ENCODE peak calls at places on chromosomes 5 and 9, in nine cellular contexts. O is neural crest cell; L is stromal cell of bone marrow; G is GM23248; U is nucleus accumbens; B is effector CD4-positive, alpha-beta T cell; A is MV-4-11; D is progenitor cell of endocrine pancreas; C is PC-3. N is an unnamed sample.

GRCh38 chr5:14727428-14727865 is 62.9 kb downstream of the OTULIN start:
- DNase-seq in C (peak; percentile 92), A (peak; percentile 62), U (peak; percentile 54), L (peak; percentile 67), G (peak; percentile 87), O (peak; percentile 88), B (peak; percentile 69), D (peak; percentile 70), N (peak; percentile 93)

GRCh38 chr5:81950996-81951395 is 20.8 kb upstream of the ATG10 start:
- DNase-seq in U (no peak), C (no peak), B (no peak), D (no peak), G (no peak), L (no peak), O (no peak), A (no peak), N (no peak)

GRCh38 chr5:159010611-159011497 is 88.9 kb downstream of the EBF1 start:
- DNase-seq in B (no peak), G (peak; percentile 76), O (no peak), L (no peak), D (no peak), C (no peak), U (no peak), A (peak; percentile 23), N (no peak)

GRCh38 chr9:128310461-128310860 is 11.8 kb downstream of the TRUB2 start:
- DNase-seq in G (no peak), U (peak; percentile 9), C (no peak), D (no peak), O (no peak), B (no peak), L (no peak), A (no peak), N (no peak)

GRCh38 chr9:133359420-133360175 is 3.2 kb downstream of the SURF2 start:
- DNase-seq in A (no peak), L (no peak), O (no peak), B (no peak), C (no peak), G (peak; percentile 46), D (no peak), U (no peak), N (no peak)

GRCh38 chr9:98247826-98248657 is 7.4 kb downstream of the TBC1D2 start:
- DNase-seq in O (no peak), G (peak; percentile 13), U (no peak), B (no peak), D (no peak), C (no peak), L (no peak), A (peak; percentile 15), N (no peak)

GRCh38 chr5:73793911-73794310 is 167.9 kb downstream of the ARHGEF28 start:
- DNase-seq in O (no peak), C (peak; percentile 56), U (no peak), L (no peak), D (no peak), G (no peak), B (no peak), A (no peak), N (no peak)

GRCh38 chr9:127970401-127971313 is 10.1 kb downstream of the EEIG1 start:
- DNase-seq in A (no peak), B (peak; percentile 65), D (no peak), L (no peak), G (no peak), O (no peak), U (no peak), C (peak; percentile 43), N (no peak)

GRCh38 chr5:159094745-159095144 is 5.0 kb downstream of the EBF1 start:
- DNase-seq in C (peak; percentile 65), O (no peak), B (peak; percentile 21), D (no peak), G (peak; percentile 93), L (peak; percentile 89), U (no peak), A (peak; percentile 47), N (no peak)

GRCh38 chr5:57662991-57663390 is 180.4 kb upstream of the ACTBL2 start:
- DNase-seq in U (no peak), C (no peak), A (no peak), G (peak; percentile 30), L (no peak), D (no peak), B (no peak), O (no peak), N (no peak)

GRCh38 chr9:127457191-127457878 is 6.0 kb downstream of the LRSAM1 start:
- DNase-seq in L (no peak), U (no peak), B (no peak), C (peak; percentile 73), G (no peak), O (no peak), A (no peak), D (no peak), N (no peak)

GRCh38 chr9:76022317-76022716 is 131.8 kb downstream of the PCSK5 start:
- DNase-seq in C (no peak), O (no peak), U (no peak), D (no peak), B (no peak), A (no peak), G (no peak), L (no peak), N (no peak)

GRCh38 chr5:151864349-151864748 is 60.3 kb downstream of the GLRA1 start:
- DNase-seq in A (no peak), O (no peak), D (no peak), C (no peak), B (no peak), U (no peak), L (no peak), G (no peak), N (no peak)

GRCh38 chr5:34686762-34687268 is 30.7 kb downstream of the RAI14 start:
- DNase-seq in L (peak; percentile 90), U (no peak), C (peak; percentile 93), G (peak; percentile 95), O (no peak), B (no peak), D (peak; percentile 29), A (peak; percentile 38), N (peak; percentile 52)

GRCh38 chr9:95086564-95086955 is 230.9 kb downstream of the FANCC start:
- DNase-seq in B (no peak), O (no peak), L (no peak), D (no peak), A (no peak), G (no peak), U (no peak), C (no peak), N (peak; percentile 34)

GRCh38 chr9:99401826-99402225 is 179.7 kb downstream of the SEC61B start:
- DNase-seq in C (no peak), L (no peak), D (no peak), G (no peak), U (no peak), A (no peak), O (no peak), B (no peak), N (no peak)

GRCh38 chr5:175542966-175543235 is 64.5 kb downstream of the SFXN1 start:
- DNase-seq in L (no peak), B (no peak), A (no peak), U (no peak), G (no peak), D (no peak), C (no peak), O (no peak), N (no peak)

GRCh38 chr5:169192572-169192971 is 108.4 kb downstream of the SLIT3 start:
- DNase-seq in C (no peak), B (no peak), D (no peak), A (no peak), O (no peak), L (no peak), G (no peak), U (no peak), N (peak; percentile 71)

GRCh38 chr5:5658226-5658625 is 235.7 kb downstream of the ICE1 start:
- DNase-seq in G (peak; percentile 70), D (no peak), A (no peak), U (no peak), L (peak; percentile 83), C (peak; percentile 61), O (no peak), B (no peak), N (no peak)

GRCh38 chr5:111942661-111943401 is 185.8 kb upstream of the NREP start:
- DNase-seq in C (no peak), L (no peak), G (peak; percentile 80), A (no peak), B (no peak), O (no peak), D (no peak), U (no peak), N (no peak)

GRCh38 chr9:72539824-72540347 is 18.5 kb downstream of the TMC1 start:
- DNase-seq in C (no peak), A (no peak), O (no peak), D (no peak), B (no peak), G (peak; percentile 18), U (no peak), L (no peak), N (no peak)

GRCh38 chr9:624935-625505 is 216.5 kb upstream of the DMRT1 start:
- DNase-seq in D (no peak), A (no peak), O (no peak), C (no peak), U (no peak), L (no peak), G (no peak), B (no peak), N (no peak)

GRCh38 chr5:126865299-126865698 is 88.4 kb downstream of the LMNB1 start:
- DNase-seq in B (no peak), C (peak; percentile 70), O (no peak), D (no peak), G (peak; percentile 88), U (no peak), A (no peak), L (peak; percentile 89), N (no peak)

GRCh38 chr5:159242656-159243055 is 20.4 kb upstream of the UBLCP1 start:
- DNase-seq in D (no peak), B (no peak), G (no peak), L (no peak), U (no peak), C (no peak), O (no peak), A (no peak), N (no peak)

GRCh38 chr9:109043578-109043977 is 30.3 kb upstream of the CTNNAL1 start:
- DNase-seq in A (no peak), B (no peak), D (no peak), L (no peak), U (no peak), G (no peak), O (no peak), C (no peak), N (no peak)

GRCh38 chr5:93587919-93588585 is 5.0 kb downstream of the NR2F1 start:
- DNase-seq in U (no peak), O (no peak), D (no peak), L (no peak), G (no peak), C (no peak), B (no peak), A (no peak), N (no peak)

GRCh38 chr5:16603295-16603694 is 13.5 kb downstream of the RETREG1 start:
- DNase-seq in O (no peak), L (no peak), U (no peak), G (no peak), C (no peak), A (no peak), D (no peak), B (no peak), N (no peak)

GRCh38 chr9:87683751-87684626 is 41.9 kb upstream of the CTSL start:
- DNase-seq in G (no peak), C (no peak), O (no peak), L (no peak), B (no peak), A (no peak), D (no peak), U (no peak), N (no peak)

GRCh38 chr5:140672455-140673186 is 755 bp downstream of the DND1 start:
- DNase-seq in A (no peak), U (no peak), D (no peak), G (peak; percentile 69), B (no peak), O (no peak), L (no peak), C (no peak), N (no peak)

GRCh38 chr5:151383011-151383410 is 35.7 kb upstream of the SLC36A2 start:
- DNase-seq in B (no peak), A (no peak), O (no peak), G (no peak), U (no peak), L (no peak), C (peak; percentile 55), D (no peak), N (no peak)

GRCh38 chr9:27365977-27366376 is 69.0 kb upstream of the EQTN start:
- DNase-seq in B (no peak), C (no peak), G (no peak), D (no peak), A (peak; percentile 79), L (no peak), O (no peak), U (no peak), N (no peak)